ENCODE peak calls at places on chromosomes 1 and 21, in four cellular contexts. E is fibroblast of the aortic adventitia, N is astrocyte of the spinal cord, D is hippocampal formation. J is an unnamed sample.

GRCh38 chr1:153598309-153599172 is 14.4 kb downstream of the S100A16 start:
- DNase-seq in E (no peak), D (no peak), N (peak), J (no peak)

GRCh38 chr1:44537961-44538360 is 132.9 kb downstream of the RNF220 start:
- DNase-seq in E (no peak), N (no peak), D (no peak), J (no peak)

GRCh38 chr1:103327054-103327719 is 198.3 kb upstream of the RNPC3 start:
- DNase-seq in D (no peak), N (no peak), E (no peak), J (no peak)

GRCh38 chr1:234994411-234995295 is 134.0 kb downstream of the TOMM20 start:
- DNase-seq in D (no peak), N (no peak), E (no peak), J (no peak)

GRCh38 chr1:36571106-36571505 is 88.4 kb upstream of the CSF3R start:
- DNase-seq in D (no peak), E (no peak), N (no peak), J (no peak)

GRCh38 chr1:66271904-66272254 is 262.1 kb upstream of the SGIP1 start:
- DNase-seq in N (peak), D (no peak), E (peak), J (peak)

GRCh38 chr1:220410681-220411080 is 117.3 kb upstream of the MARK1 start:
- DNase-seq in E (no peak), D (no peak), N (no peak), J (no peak)

GRCh38 chr1:98940069-98940468 is 64.6 kb downstream of the PLPPR5 start:
- DNase-seq in E (no peak), D (no peak), N (no peak), J (no peak)

GRCh38 chr1:9167638-9168037 is 38.7 kb upstream of the GPR157 start:
- DNase-seq in E (no peak), D (no peak), N (no peak), J (no peak)

GRCh38 chr1:196324345-196324744 is 283.9 kb downstream of the KCNT2 start:
- DNase-seq in N (peak), E (no peak), D (no peak), J (no peak)

GRCh38 chr1:161691846-161692245 is 15.2 kb upstream of the FCRLA start:
- DNase-seq in D (no peak), E (no peak), N (no peak), J (no peak)

GRCh38 chr1:20343149-20343936 is 52.7 kb downstream of the VWA5B1 start:
- DNase-seq in E (no peak), D (no peak), N (no peak), J (no peak)

GRCh38 chr1:202622388-202622787 is 87.9 kb downstream of the SYT2 start:
- DNase-seq in E (no peak), N (no peak), D (no peak), J (no peak)

GRCh38 chr1:200496937-200497336 is 87.1 kb upstream of the ZNF281 start:
- DNase-seq in N (no peak), E (no peak), D (no peak), J (no peak)

GRCh38 chr1:53465023-53465957 is 6.1 kb downstream of the DMRTB1 start:
- DNase-seq in E (no peak), N (no peak), D (no peak), J (no peak)

GRCh38 chr1:117009132-117009531 is 7.6 kb downstream of the CD101 start:
- DNase-seq in N (no peak), E (peak), D (no peak), J (peak)

GRCh38 chr1:72623299-72623708 is 341.0 kb upstream of the NEGR1 start:
- DNase-seq in D (peak), N (peak), E (peak), J (no peak)

GRCh38 chr1:43305461-43305860 is 4.7 kb downstream of the TIE1 start:
- DNase-seq in D (no peak), N (no peak), E (no peak), J (no peak)

GRCh38 chr1:116654351-116654750 is 13.2 kb downstream of the IGSF3 start:
- DNase-seq in D (no peak), E (no peak), N (no peak), J (no peak)

GRCh38 chr1:30598571-30599114 is 124.7 kb downstream of the MATN1 start:
- DNase-seq in N (no peak), E (no peak), D (no peak), J (no peak)

GRCh38 chr1:246775531-246776385 is 51.5 kb downstream of the SCCPDH start:
- DNase-seq in D (no peak), E (no peak), N (no peak), J (no peak)

GRCh38 chr1:235404190-235404589 is 37.0 kb downstream of the TBCE start:
- DNase-seq in E (no peak), N (no peak), D (no peak), J (no peak)

GRCh38 chr21:19123525-19123924 is 719.9 kb upstream of the TMPRSS15 start:
- DNase-seq in D (no peak), E (no peak), N (no peak), J (no peak)

GRCh38 chr1:89589515-89589914 is 43.4 kb upstream of the LRRC8C start:
- DNase-seq in N (peak), D (no peak), E (no peak), J (no peak)

GRCh38 chr1:101312192-101312591 is 75.4 kb downstream of the S1PR1 start:
- DNase-seq in N (no peak), D (no peak), E (no peak), J (no peak)

GRCh38 chr1:155006601-155007101 is 4.0 kb downstream of the ZBTB7B start:
- DNase-seq in D (no peak), N (no peak), E (peak), J (no peak)

GRCh38 chr1:156703741-156704140 is 1.6 kb downstream of the CRABP2 start:
- DNase-seq in N (peak), E (no peak), D (no peak), J (peak)

J was measured in MG63.